ENCODE peak calls at places on chromosome 20, in eight cellular contexts. I is lower leg skin, U is WERI-Rb-1, G is breast epithelium, B is brain microvascular endothelial cell, O is GM13976, Q is astrocyte, R is B cell. Z is an unnamed sample.

GRCh38 chr20:5918856-5919633 is 31.3 kb downstream of the TRMT6 start:
- DNase-seq in R (no peak), U (no peak), I (no peak), B (peak), G (no peak), Q (peak), O (no peak), Z (no peak)

GRCh38 chr20:15916623-15917022 is 656.6 kb downstream of the KIF16B start:
- DNase-seq in I (no peak), Q (no peak), G (no peak), B (no peak), R (no peak), U (no peak), O (no peak), Z (no peak)

GRCh38 chr20:21796059-21796458 is 90.6 kb downstream of the PAX1 start:
- DNase-seq in R (no peak), B (no peak), I (no peak), U (no peak), O (no peak), Q (no peak), G (no peak), Z (no peak)

GRCh38 chr20:57500941-57501340 is 24.0 kb downstream of the CTCFL start:
- DNase-seq in U (no peak), Q (no peak), R (no peak), O (no peak), I (peak), B (no peak), G (no peak), Z (no peak)

GRCh38 chr20:13401596-13401995 is 180.5 kb downstream of the ISM1 start:
- DNase-seq in B (no peak), G (no peak), U (no peak), R (no peak), O (no peak), Q (no peak), I (no peak), Z (no peak)

GRCh38 chr20:8187740-8188139 is 55.7 kb downstream of the PLCB1 start:
- DNase-seq in O (no peak), G (no peak), B (peak), I (no peak), R (no peak), U (no peak), Q (peak), Z (no peak)

GRCh38 chr20:22525069-22525820 is 59.1 kb downstream of the FOXA2 start:
- DNase-seq in Q (no peak), U (no peak), G (no peak), O (no peak), R (no peak), B (no peak), I (no peak), Z (no peak)

GRCh38 chr20:36499723-36500501 is 41.4 kb upstream of the MYL9 start:
- DNase-seq in Q (no peak), R (no peak), I (no peak), G (no peak), O (no peak), B (peak), U (no peak), Z (no peak)

GRCh38 chr20:4844766-4845465 is 123.2 kb downstream of the PRND start:
- DNase-seq in U (no peak), B (no peak), G (no peak), O (peak), Q (no peak), R (no peak), I (no peak), Z (peak)

GRCh38 chr20:25032065-25032477 is 25.9 kb downstream of the ACSS1 start:
- DNase-seq in R (no peak), U (no peak), B (no peak), G (no peak), O (no peak), I (no peak), Q (no peak), Z (no peak)

GRCh38 chr20:7637184-7637583 is 303.1 kb downstream of the HAO1 start:
- DNase-seq in Q (no peak), G (no peak), R (no peak), O (no peak), B (peak), I (no peak), U (no peak), Z (no peak)

GRCh38 chr20:370151-370600 is 10.4 kb upstream of the TRIB3 start:
- DNase-seq in R (no peak), G (no peak), O (no peak), Q (no peak), I (no peak), U (no peak), B (no peak), Z (no peak)

GRCh38 chr20:23874747-23875146 is 4.8 kb downstream of the CST5 start:
- DNase-seq in Q (no peak), B (no peak), I (peak), G (no peak), O (no peak), R (no peak), U (peak), Z (no peak)

GRCh38 chr20:17882834-17883591 is 85.6 kb downstream of the SNX5 start:
- DNase-seq in G (no peak), I (no peak), O (no peak), Q (no peak), R (no peak), B (no peak), U (peak), Z (no peak)

GRCh38 chr20:41476013-41476441 is 109.4 kb upstream of the EMILIN3 start:
- DNase-seq in B (peak), G (no peak), O (no peak), U (no peak), I (no peak), R (no peak), Q (peak), Z (no peak)

GRCh38 chr20:31953749-31954148 is 1.9 kb upstream of the PDRG1 start:
- DNase-seq in Q (no peak), O (no peak), R (no peak), G (no peak), B (no peak), I (no peak), U (no peak), Z (no peak)
- TF ChIP-seq CTCF in Q (no peak), O (no peak), R (no peak), G (no peak), B (no peak), I (no peak), U (no peak), Z (no peak)

DNA sequence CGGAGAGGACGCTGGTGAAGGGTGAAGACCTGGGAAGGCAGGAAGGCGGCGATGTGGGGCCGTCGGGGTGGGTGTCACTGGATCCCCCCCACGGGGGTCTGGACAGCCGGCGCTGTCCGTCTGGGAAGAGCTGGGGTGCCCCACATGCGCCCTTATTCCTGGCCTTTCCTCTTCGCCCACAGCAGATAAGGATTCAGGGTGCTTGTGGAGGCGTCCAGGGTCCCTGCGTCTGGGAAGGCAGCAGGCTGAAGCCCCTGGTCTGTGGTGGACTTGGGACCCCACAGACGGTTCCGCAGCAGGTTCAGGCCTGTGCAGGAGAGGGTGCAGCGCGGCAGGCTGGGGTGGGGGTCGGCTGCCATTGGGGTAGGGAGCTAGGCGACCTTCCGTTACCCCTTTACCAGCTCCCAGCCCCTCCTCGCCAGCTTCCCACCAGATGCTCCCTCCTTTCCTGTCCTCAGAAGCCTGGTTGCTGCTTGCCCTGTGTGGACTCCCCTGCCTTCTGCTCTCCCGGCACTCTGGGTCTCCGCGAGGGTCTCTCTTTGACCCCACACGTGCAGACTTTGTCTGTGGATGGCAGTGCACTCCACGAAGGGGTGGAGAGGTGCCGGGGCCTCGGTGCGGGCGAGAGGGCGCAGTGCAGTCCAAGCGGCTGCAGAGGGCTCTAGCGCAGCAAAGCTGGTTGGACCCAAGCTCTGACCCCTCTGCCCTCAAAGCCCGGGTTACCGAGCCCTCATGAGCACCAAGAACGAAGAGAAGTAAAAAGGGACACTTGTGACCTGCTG is 2.1 kb upstream of the GATA5 start:
- DNase-seq in G (no peak), B (no peak), R (no peak), Q (no peak), U (peak), I (no peak), O (no peak), Z (no peak)
- TF ChIP-seq CTCF in G (no peak), B (no peak), R (no peak), Q (no peak), U (peak), I (no peak), O (no peak), Z (no peak)

GRCh38 chr20:46937827-46938226 is 43.2 kb downstream of the EYA2 start:
- DNase-seq in R (no peak), Q (no peak), G (no peak), U (no peak), I (peak), O (no peak), B (no peak), Z (no peak)

GRCh38 chr20:46937140-46937523 is 42.5 kb downstream of the EYA2 start:
- DNase-seq in B (no peak), Q (no peak), O (no peak), U (no peak), I (no peak), G (no peak), R (no peak), Z (no peak)

GRCh38 chr20:46940616-46941015 is 46.0 kb downstream of the EYA2 start:
- DNase-seq in I (no peak), G (no peak), R (no peak), Q (no peak), O (no peak), B (no peak), U (no peak), Z (no peak)

GRCh38 chr20:46939566-46939965 is 44.9 kb downstream of the EYA2 start:
- DNase-seq in I (no peak), Q (no peak), R (no peak), G (no peak), U (no peak), O (no peak), B (no peak), Z (no peak)

DNA sequence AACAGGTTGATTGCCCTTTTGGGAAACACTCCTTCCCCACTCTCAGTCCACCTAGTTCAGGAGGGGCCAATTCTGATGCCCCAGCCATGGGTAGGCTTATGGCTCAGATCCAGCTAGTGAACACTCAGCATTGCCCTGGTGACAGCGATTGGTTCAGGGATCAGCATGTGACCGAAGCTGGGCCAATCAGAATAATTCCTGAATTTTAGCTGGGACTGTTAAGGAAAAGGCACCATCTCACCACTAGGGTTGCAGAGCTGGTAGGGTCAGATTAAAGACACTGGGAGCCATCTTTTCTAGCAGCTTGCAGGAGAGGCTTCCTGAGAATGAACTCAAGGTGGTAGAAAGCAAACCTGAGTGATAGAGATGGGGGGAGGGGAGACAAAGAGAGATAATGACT is 44.4 kb downstream of the EYA2 start:
- DNase-seq in R (no peak), I (no peak), G (no peak), B (no peak), U (peak), O (no peak), Q (no peak), Z (no peak)
- TF ChIP-seq CTCF in R (no peak), I (no peak), G (peak), B (peak), U (peak), O (no peak), Q (no peak), Z (no peak)

GRCh38 chr20:54193817-54194216 is 14.1 kb upstream of the PFDN4 start:
- DNase-seq in B (no peak), R (no peak), U (no peak), Q (no peak), I (no peak), G (no peak), O (no peak), Z (no peak)

GRCh38 chr20:54197621-54198604 is 10.0 kb upstream of the PFDN4 start:
- DNase-seq in R (no peak), G (no peak), O (no peak), U (no peak), Q (no peak), B (peak), I (no peak), Z (no peak)

GRCh38 chr20:54194724-54195438 is 13.0 kb upstream of the PFDN4 start:
- DNase-seq in U (no peak), Q (peak), G (no peak), O (no peak), R (no peak), I (no peak), B (peak), Z (no peak)

GRCh38 chr20:54199283-54199682 is 8.6 kb upstream of the PFDN4 start:
- DNase-seq in O (no peak), B (no peak), Q (no peak), I (no peak), R (no peak), G (no peak), U (no peak), Z (no peak)

DNA sequence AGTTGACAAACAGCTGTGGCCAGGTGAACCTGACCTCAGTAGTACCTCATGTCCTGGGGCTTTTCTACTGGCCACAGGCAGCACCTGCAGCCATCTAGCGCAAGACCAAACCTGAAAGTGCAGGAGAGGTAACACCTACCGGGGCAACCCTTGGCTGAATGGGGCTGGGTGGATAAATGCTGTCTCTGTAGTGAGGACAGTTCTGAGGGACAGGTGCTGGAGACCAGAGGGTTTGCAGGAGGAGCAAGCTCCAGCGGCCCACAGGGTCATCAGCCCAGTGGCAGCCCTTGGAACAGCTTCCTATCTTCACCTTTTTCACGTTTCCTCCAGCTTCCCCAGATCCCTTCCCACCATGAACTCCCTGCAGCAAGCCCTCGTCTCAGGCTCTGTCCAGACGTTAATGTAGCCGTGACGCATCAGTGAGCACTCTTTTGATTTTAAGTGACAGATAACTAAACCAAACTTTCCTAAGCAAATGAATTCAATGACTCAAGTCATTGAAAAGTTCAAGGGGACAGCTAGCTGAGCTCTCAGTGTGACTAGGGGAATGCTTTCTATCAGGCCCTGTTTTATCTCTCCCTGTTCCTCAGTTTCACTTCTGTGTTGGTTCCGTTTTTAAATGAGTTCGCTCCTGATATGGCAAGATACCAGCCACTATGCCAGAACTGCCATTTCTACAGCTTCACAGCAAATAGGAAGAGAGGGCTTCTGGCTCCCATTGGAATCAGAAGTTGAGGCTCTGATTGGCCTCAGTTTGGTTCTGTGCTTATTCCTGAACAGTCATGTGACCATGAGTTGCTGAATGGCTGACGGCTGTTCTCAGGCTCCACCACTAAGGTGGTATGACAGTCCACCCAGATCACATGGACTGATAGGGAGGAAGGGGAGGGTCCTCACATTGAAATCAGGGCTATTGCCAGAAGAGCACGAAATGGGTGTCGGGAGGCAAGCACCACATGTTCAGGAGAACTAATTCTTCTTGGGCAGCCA is 12.1 kb upstream of the PFDN4 start:
- DNase-seq in O (no peak), Q (no peak), B (no peak), I (no peak), R (no peak), G (no peak), U (no peak), Z (no peak)
- TF ChIP-seq CTCF in O (no peak), Q (no peak), B (no peak), I (no peak), R (no peak), G (no peak), U (no peak), Z (no peak)

GRCh38 chr20:61918548-61918947 is 147.1 kb downstream of the TAF4 start:
- DNase-seq in O (no peak), Q (no peak), R (no peak), U (peak), I (no peak), G (no peak), B (no peak), Z (no peak)
- TF ChIP-seq CTCF in O (no peak), Q (no peak), R (no peak), U (peak), I (no peak), G (no peak), B (peak), Z (no peak)

DNA sequence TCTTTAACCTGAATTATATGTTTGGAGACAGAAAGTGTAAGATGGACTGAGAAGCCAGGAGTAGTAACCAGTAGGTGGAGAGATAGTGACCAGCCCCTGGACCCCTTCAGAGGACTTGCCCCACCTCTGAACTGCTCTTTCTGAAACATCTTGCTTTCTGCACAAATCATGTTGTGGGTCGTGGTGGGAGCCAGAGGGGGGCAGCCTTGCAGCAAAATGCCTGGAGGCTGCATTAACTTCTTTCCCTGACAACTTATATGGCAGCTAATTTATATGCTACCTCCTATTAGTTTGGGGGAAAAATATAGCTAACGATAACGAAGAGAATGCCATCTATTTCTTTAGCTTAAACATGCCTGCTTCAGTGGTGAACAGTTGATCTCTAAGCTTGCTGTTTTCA is 859.8 kb downstream of the MAFB start:
- DNase-seq in O (no peak), Q (no peak), I (no peak), B (no peak), G (no peak), U (no peak), R (no peak), Z (peak)
- TF ChIP-seq CTCF in O (no peak), Q (peak), I (no peak), B (peak), G (no peak), U (peak), R (no peak), Z (no peak)

DNA sequence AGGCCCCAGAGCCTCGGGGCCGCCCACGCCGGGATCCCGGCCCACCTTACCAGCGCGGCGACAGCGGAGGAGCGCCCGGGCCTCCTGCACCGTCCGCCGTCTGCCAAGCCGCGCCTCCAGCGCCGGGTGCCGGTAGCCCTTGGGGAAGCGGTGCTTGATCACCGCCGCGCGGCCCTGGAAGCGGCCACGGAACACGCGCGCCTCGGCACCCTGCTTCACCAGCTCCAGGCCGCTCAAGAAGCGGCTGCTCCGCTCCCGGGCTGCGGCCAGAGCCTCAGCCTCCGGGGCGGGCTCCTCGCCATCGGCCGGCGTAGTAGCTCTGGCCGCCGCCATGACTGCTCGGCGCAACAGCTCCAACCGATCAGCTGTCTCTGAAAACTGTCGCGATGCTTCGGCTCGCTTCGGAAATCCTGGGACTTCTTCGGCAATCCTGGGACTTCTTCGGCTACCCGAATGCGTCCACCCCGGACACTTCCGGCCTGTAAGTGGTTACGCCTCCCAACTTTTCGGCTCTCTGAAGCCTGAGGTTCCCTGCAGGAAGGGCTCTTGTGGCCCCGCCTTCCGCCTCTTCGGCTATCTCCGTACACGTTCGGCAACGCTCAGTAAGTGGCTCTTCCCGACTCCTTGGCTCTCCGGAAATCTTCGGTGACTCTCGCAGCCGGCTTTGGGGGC is at the start of gene TP53RK:
- DNase-seq in Q (peak), O (peak), G (peak), B (peak), U (peak), R (peak), I (peak), Z (peak)
- TF ChIP-seq CTCF in Q (no peak), O (no peak), G (peak), B (peak), U (peak), R (peak), I (no peak), Z (no peak)